ENCODE peak calls at places on chromosome 5, in ten cellular contexts. One of them, this sample, is unnamed.
A peak's percentile ranks its signal among the peaks of the same experiment; 100 is the strongest.

GRCh38 chr5:128111818-128112448 is 28.4 kb downstream of the SLC12A2 start:
- DNase-seq in psoas muscle: no peak
- DNase-seq in kidney epithelial cell: peak; percentile 18
- DNase-seq in spleen: no peak
- DNase-seq in upper lobe of right lung: no peak
- DNase-seq in astrocyte: peak; percentile 84
- DNase-seq in AG04450: peak; percentile 10
- DNase-seq in lower leg skin: no peak
- DNase-seq in A549: peak; percentile 39
- DNase-seq in tibial artery: no peak
- DNase-seq in this sample: no peak

GRCh38 chr5:10637944-10638343 is 74.1 kb downstream of the ANKRD33B start:
- DNase-seq in psoas muscle: no peak
- DNase-seq in kidney epithelial cell: no peak
- DNase-seq in tibial artery: no peak
- DNase-seq in AG04450: no peak
- DNase-seq in upper lobe of right lung: no peak
- DNase-seq in lower leg skin: no peak
- DNase-seq in astrocyte: no peak
- DNase-seq in A549: no peak
- DNase-seq in spleen: no peak
- DNase-seq in this sample: no peak

GRCh38 chr5:176648467-176649194 is 1.3 kb downstream of the TSPAN17 start:
- DNase-seq in upper lobe of right lung: peak; percentile 53
- DNase-seq in AG04450: no peak
- DNase-seq in tibial artery: no peak
- DNase-seq in kidney epithelial cell: no peak
- DNase-seq in spleen: peak; percentile 81
- DNase-seq in astrocyte: no peak
- DNase-seq in A549: no peak
- DNase-seq in lower leg skin: no peak
- DNase-seq in psoas muscle: no peak
- DNase-seq in this sample: no peak

GRCh38 chr5:125251703-125252102 is 505.3 kb upstream of the ZNF608 start:
- DNase-seq in upper lobe of right lung: no peak
- DNase-seq in spleen: no peak
- DNase-seq in psoas muscle: no peak
- DNase-seq in AG04450: no peak
- DNase-seq in tibial artery: no peak
- DNase-seq in A549: no peak
- DNase-seq in kidney epithelial cell: no peak
- DNase-seq in astrocyte: no peak
- DNase-seq in lower leg skin: no peak
- DNase-seq in this sample: no peak

GRCh38 chr5:111929892-111930291 is 172.9 kb upstream of the NREP start:
- DNase-seq in lower leg skin: no peak
- DNase-seq in AG04450: peak; percentile 39
- DNase-seq in psoas muscle: no peak
- DNase-seq in A549: peak; percentile 15
- DNase-seq in kidney epithelial cell: peak; percentile 56
- DNase-seq in spleen: no peak
- DNase-seq in tibial artery: no peak
- DNase-seq in astrocyte: peak; percentile 95
- DNase-seq in upper lobe of right lung: no peak
- DNase-seq in this sample: no peak

GRCh38 chr5:94618029-94618492 is 343 bp downstream of the KIAA0825 start:
- DNase-seq in upper lobe of right lung: peak; percentile 85
- DNase-seq in lower leg skin: peak; percentile 86
- DNase-seq in tibial artery: peak; percentile 74
- DNase-seq in A549: peak; percentile 72
- DNase-seq in kidney epithelial cell: peak; percentile 26
- DNase-seq in astrocyte: peak; percentile 69
- DNase-seq in psoas muscle: peak; percentile 79
- DNase-seq in AG04450: peak; percentile 7
- DNase-seq in spleen: no peak
- DNase-seq in this sample: peak; percentile 5

GRCh38 chr5:14202462-14202861 is 59.3 kb downstream of the TRIO start:
- DNase-seq in kidney epithelial cell: no peak
- DNase-seq in astrocyte: peak; percentile 80
- DNase-seq in spleen: no peak
- DNase-seq in AG04450: no peak
- DNase-seq in tibial artery: no peak
- DNase-seq in A549: no peak
- DNase-seq in psoas muscle: no peak
- DNase-seq in lower leg skin: no peak
- DNase-seq in upper lobe of right lung: no peak
- DNase-seq in this sample: no peak

GRCh38 chr5:102540251-102540812 is 41.5 kb upstream of the SLCO6A1 start:
- DNase-seq in psoas muscle: no peak
- DNase-seq in spleen: no peak
- DNase-seq in kidney epithelial cell: no peak
- DNase-seq in A549: no peak
- DNase-seq in astrocyte: no peak
- DNase-seq in AG04450: no peak
- DNase-seq in tibial artery: no peak
- DNase-seq in upper lobe of right lung: no peak
- DNase-seq in lower leg skin: no peak
- DNase-seq in this sample: no peak

GRCh38 chr5:102998224-102998623 is 121.7 kb downstream of the GIN1 start:
- DNase-seq in lower leg skin: no peak
- DNase-seq in tibial artery: no peak
- DNase-seq in spleen: no peak
- DNase-seq in AG04450: no peak
- DNase-seq in psoas muscle: no peak
- DNase-seq in upper lobe of right lung: no peak
- DNase-seq in astrocyte: no peak
- DNase-seq in kidney epithelial cell: no peak
- DNase-seq in A549: no peak
- DNase-seq in this sample: no peak

GRCh38 chr5:61301820-61302563 is 30.1 kb upstream of the ZSWIM6 start:
- DNase-seq in spleen: no peak
- DNase-seq in lower leg skin: peak; percentile 87
- DNase-seq in AG04450: peak; percentile 99
- DNase-seq in astrocyte: peak; percentile 99
- DNase-seq in upper lobe of right lung: peak; percentile 67
- DNase-seq in kidney epithelial cell: peak; percentile 99
- DNase-seq in A549: peak; percentile 96
- DNase-seq in tibial artery: peak; percentile 94
- DNase-seq in psoas muscle: peak; percentile 83
- DNase-seq in this sample: peak; percentile 98

GRCh38 chr5:146052780-146053179 is 52.6 kb downstream of the PLAC8L1 start:
- DNase-seq in AG04450: no peak
- DNase-seq in astrocyte: no peak
- DNase-seq in upper lobe of right lung: no peak
- DNase-seq in tibial artery: no peak
- DNase-seq in A549: no peak
- DNase-seq in kidney epithelial cell: no peak
- DNase-seq in psoas muscle: no peak
- DNase-seq in spleen: no peak
- DNase-seq in lower leg skin: no peak
- DNase-seq in this sample: no peak
- TF ChIP-seq CTCF in AG04450: peak; percentile 35
- TF ChIP-seq CTCF in astrocyte: peak; percentile 28
- TF ChIP-seq CTCF in upper lobe of right lung: peak; percentile 7
- TF ChIP-seq CTCF in tibial artery: no peak
- TF ChIP-seq CTCF in A549: peak; percentile 43
- TF ChIP-seq CTCF in kidney epithelial cell: peak; percentile 40
- TF ChIP-seq CTCF in psoas muscle: no peak
- TF ChIP-seq CTCF in spleen: no peak
- TF ChIP-seq CTCF in lower leg skin: no peak
- TF ChIP-seq CTCF in this sample: peak; percentile 15

GRCh38 chr5:100903036-100903887 is at the start of gene ST8SIA4:
- DNase-seq in AG04450: peak; percentile 8
- DNase-seq in spleen: peak; percentile 99
- DNase-seq in A549: peak; percentile 79
- DNase-seq in psoas muscle: peak; percentile 80
- DNase-seq in kidney epithelial cell: peak; percentile 34
- DNase-seq in upper lobe of right lung: peak; percentile 91
- DNase-seq in lower leg skin: peak; percentile 95
- DNase-seq in tibial artery: peak; percentile 80
- DNase-seq in astrocyte: peak; percentile 73
- DNase-seq in this sample: no peak
- H3K4me3 ChIP-seq in AG04450: peak within 1 kb of the TSS; percentile 54
- H3K4me3 ChIP-seq in spleen: peak within 1 kb of the TSS; percentile 84
- H3K4me3 ChIP-seq in A549: peak within 1 kb of the TSS; percentile 63
- H3K4me3 ChIP-seq in psoas muscle: peak within 1 kb of the TSS; percentile 66
- H3K4me3 ChIP-seq in kidney epithelial cell: peak within 1 kb of the TSS; percentile 57
- H3K4me3 ChIP-seq in upper lobe of right lung: peak within 1 kb of the TSS; percentile 55
- H3K4me3 ChIP-seq in lower leg skin: peak within 1 kb of the TSS; percentile 36
- H3K4me3 ChIP-seq in tibial artery: peak within 1 kb of the TSS; percentile 50
- H3K4me3 ChIP-seq in astrocyte: peak within 1 kb of the TSS; percentile 85
- H3K4me3 ChIP-seq in this sample: peak within 1 kb of the TSS; percentile 41

GRCh38 chr5:33470544-33470943 is 29.8 kb downstream of the TARS1 start:
- DNase-seq in astrocyte: peak; percentile 36
- DNase-seq in AG04450: peak; percentile 37
- DNase-seq in lower leg skin: no peak
- DNase-seq in tibial artery: no peak
- DNase-seq in spleen: no peak
- DNase-seq in A549: peak; percentile 45
- DNase-seq in kidney epithelial cell: no peak
- DNase-seq in psoas muscle: no peak
- DNase-seq in upper lobe of right lung: no peak
- DNase-seq in this sample: peak; percentile 16
- TF ChIP-seq CTCF in astrocyte: peak; percentile 61
- TF ChIP-seq CTCF in AG04450: peak; percentile 74
- TF ChIP-seq CTCF in lower leg skin: no peak
- TF ChIP-seq CTCF in tibial artery: peak; percentile 16
- TF ChIP-seq CTCF in spleen: no peak
- TF ChIP-seq CTCF in A549: peak; percentile 46
- TF ChIP-seq CTCF in kidney epithelial cell: peak; percentile 60
- TF ChIP-seq CTCF in psoas muscle: peak; percentile 15
- TF ChIP-seq CTCF in upper lobe of right lung: no peak
- TF ChIP-seq CTCF in this sample: peak; percentile 62

DNA sequence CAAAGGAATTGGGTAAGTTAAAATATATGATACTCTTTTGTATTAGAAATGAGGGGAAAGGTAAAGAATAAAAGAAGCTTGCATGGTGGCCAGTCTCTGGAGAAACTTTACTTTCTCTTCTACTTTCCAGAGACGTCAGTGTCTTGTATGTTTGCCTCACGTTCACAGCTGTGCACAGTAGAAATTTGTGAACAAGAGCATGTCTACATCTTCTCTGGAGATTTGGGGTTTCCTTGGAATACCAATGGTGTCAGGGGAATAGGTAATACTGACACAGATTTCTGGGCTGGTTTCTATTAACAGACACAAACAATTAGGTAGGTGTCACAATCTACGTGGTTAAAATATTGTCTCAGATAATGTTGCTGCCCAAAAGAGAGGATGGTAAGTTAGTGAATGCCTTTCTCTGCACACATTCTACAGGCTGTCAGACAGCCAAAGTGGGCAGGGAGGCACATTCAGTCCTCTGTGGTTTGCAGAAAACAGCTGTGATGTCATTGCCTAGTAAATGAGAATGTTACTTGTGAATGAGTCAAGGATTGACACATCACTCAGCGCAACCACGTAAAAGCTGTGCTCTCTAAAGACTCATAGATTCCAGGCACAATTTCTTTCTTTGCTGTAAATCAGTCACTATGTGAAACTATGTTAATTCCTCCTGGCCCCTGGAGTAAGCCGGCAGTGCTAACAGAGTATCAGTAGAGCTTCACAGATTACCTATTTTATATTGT is 397.1 kb downstream of the MAN2A1 start:
- DNase-seq in lower leg skin: peak; percentile 85
- DNase-seq in upper lobe of right lung: no peak
- DNase-seq in kidney epithelial cell: peak; percentile 91
- DNase-seq in astrocyte: peak; percentile 95
- DNase-seq in spleen: no peak
- DNase-seq in psoas muscle: peak; percentile 75
- DNase-seq in tibial artery: peak; percentile 82
- DNase-seq in AG04450: no peak
- DNase-seq in A549: no peak
- DNase-seq in this sample: peak; percentile 73
- H3K4me3 ChIP-seq in lower leg skin: no peak overlapping the region
- H3K4me3 ChIP-seq in upper lobe of right lung: no peak overlapping the region
- H3K4me3 ChIP-seq in kidney epithelial cell: no peak overlapping the region
- H3K4me3 ChIP-seq in astrocyte: no peak overlapping the region
- H3K4me3 ChIP-seq in spleen: no peak overlapping the region
- H3K4me3 ChIP-seq in psoas muscle: no peak overlapping the region
- H3K4me3 ChIP-seq in tibial artery: no peak overlapping the region
- H3K4me3 ChIP-seq in AG04450: no peak overlapping the region
- H3K4me3 ChIP-seq in A549: no peak overlapping the region
- H3K4me3 ChIP-seq in this sample: no peak overlapping the region

GRCh38 chr5:137833463-137833862 is 34.2 kb upstream of the MYOT start:
- DNase-seq in lower leg skin: no peak
- DNase-seq in A549: peak; percentile 95
- DNase-seq in psoas muscle: no peak
- DNase-seq in upper lobe of right lung: no peak
- DNase-seq in astrocyte: peak; percentile 96
- DNase-seq in AG04450: no peak
- DNase-seq in tibial artery: no peak
- DNase-seq in spleen: no peak
- DNase-seq in kidney epithelial cell: peak; percentile 94
- DNase-seq in this sample: peak; percentile 44

GRCh38 chr5:137832416-137832815 is 35.2 kb upstream of the MYOT start:
- DNase-seq in tibial artery: no peak
- DNase-seq in psoas muscle: no peak
- DNase-seq in AG04450: no peak
- DNase-seq in A549: peak; percentile 22
- DNase-seq in kidney epithelial cell: no peak
- DNase-seq in spleen: no peak
- DNase-seq in astrocyte: no peak
- DNase-seq in upper lobe of right lung: no peak
- DNase-seq in lower leg skin: no peak
- DNase-seq in this sample: no peak

GRCh38 chr5:137834498-137834897 is 33.2 kb upstream of the MYOT start:
- DNase-seq in spleen: no peak
- DNase-seq in upper lobe of right lung: no peak
- DNase-seq in tibial artery: no peak
- DNase-seq in psoas muscle: no peak
- DNase-seq in kidney epithelial cell: no peak
- DNase-seq in lower leg skin: no peak
- DNase-seq in AG04450: no peak
- DNase-seq in astrocyte: no peak
- DNase-seq in A549: no peak
- DNase-seq in this sample: no peak

GRCh38 chr5:137828664-137829063 is 39.0 kb upstream of the MYOT start:
- DNase-seq in tibial artery: no peak
- DNase-seq in AG04450: no peak
- DNase-seq in psoas muscle: no peak
- DNase-seq in upper lobe of right lung: no peak
- DNase-seq in lower leg skin: no peak
- DNase-seq in astrocyte: no peak
- DNase-seq in kidney epithelial cell: no peak
- DNase-seq in A549: no peak
- DNase-seq in spleen: no peak
- DNase-seq in this sample: no peak

DNA sequence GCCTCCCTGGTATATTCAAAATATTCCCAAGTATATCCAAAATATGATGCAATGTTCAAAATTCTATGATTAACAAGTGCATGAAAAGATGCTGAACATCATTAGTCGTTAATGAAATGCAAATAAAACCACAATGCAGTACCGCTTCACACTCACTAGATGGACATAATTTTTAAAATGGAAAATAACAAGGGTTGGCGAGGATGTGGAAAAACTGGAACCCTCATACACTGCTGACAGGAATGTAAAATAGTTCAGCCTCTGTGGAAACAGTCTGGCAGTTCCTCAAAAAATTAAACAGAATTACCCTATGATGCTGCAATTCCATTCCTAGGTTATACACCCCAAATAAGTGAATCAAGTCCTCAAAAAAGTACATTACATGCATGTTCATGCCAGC is 36.1 kb upstream of the MYOT start:
- DNase-seq in AG04450: no peak
- DNase-seq in astrocyte: no peak
- DNase-seq in upper lobe of right lung: no peak
- DNase-seq in tibial artery: no peak
- DNase-seq in kidney epithelial cell: no peak
- DNase-seq in psoas muscle: no peak
- DNase-seq in lower leg skin: no peak
- DNase-seq in spleen: no peak
- DNase-seq in A549: no peak
- DNase-seq in this sample: no peak
- TF ChIP-seq CTCF in AG04450: no peak
- TF ChIP-seq CTCF in astrocyte: peak; percentile 6
- TF ChIP-seq CTCF in upper lobe of right lung: peak; percentile 13
- TF ChIP-seq CTCF in tibial artery: peak; percentile 38
- TF ChIP-seq CTCF in kidney epithelial cell: peak; percentile 18
- TF ChIP-seq CTCF in psoas muscle: peak; percentile 35
- TF ChIP-seq CTCF in lower leg skin: no peak
- TF ChIP-seq CTCF in spleen: no peak
- TF ChIP-seq CTCF in A549: no peak
- TF ChIP-seq CTCF in this sample: no peak